ENCODE peak calls at places on chromosomes 13 and 19, in eight cellular contexts. L is GM13977, A is Peyer's patch, O is sigmoid colon, Z is PC-3, W is adrenal gland, G is RWPE1, E is epithelial cell of esophagus. B is an unnamed sample.

GRCh38 chr13:41610426-41610825 is 153.1 kb downstream of the RGCC start:
- DNase-seq in L (no peak), A (no peak), O (no peak), Z (peak), W (no peak), G (peak), E (peak), B (peak)

GRCh38 chr13:102642475-102642874 is 45.7 kb downstream of the TPP2 start:
- DNase-seq in L (no peak), A (no peak), O (peak), Z (no peak), W (peak), G (no peak), E (peak), B (no peak)

GRCh38 chr13:94112731-94113130 is 366.8 kb downstream of the DCT start:
- DNase-seq in L (no peak), A (no peak), O (no peak), Z (no peak), W (no peak), G (no peak), E (no peak), B (no peak)

GRCh38 chr19:49680473-49681351 is 3.6 kb downstream of the PRMT1 start:
- DNase-seq in L (peak), A (peak), O (peak), Z (peak), W (peak), G (peak), E (peak), B (peak)

GRCh38 chr19:48858984-48859710 is 9.3 kb downstream of the PLEKHA4 start:
- DNase-seq in L (peak), A (peak), O (no peak), Z (no peak), W (no peak), G (no peak), E (no peak), B (no peak)

GRCh38 chr13:91375119-91375729 is 23.2 kb upstream of the GPC5 start:
- DNase-seq in L (peak), A (no peak), O (no peak), Z (peak), W (no peak), G (peak), E (peak), B (peak)

GRCh38 chr13:107457686-107458085 is 757.6 kb downstream of the LIG4 start:
- DNase-seq in L (no peak), A (no peak), O (no peak), Z (no peak), W (no peak), G (no peak), E (no peak), B (no peak)

GRCh38 chr13:55160911-55161310 is 1979.8 kb upstream of the PRR20A start:
- DNase-seq in L (no peak), A (no peak), O (no peak), Z (no peak), W (no peak), G (no peak), E (no peak), B (no peak)

GRCh38 chr19:10398819-10399218 is 4.5 kb downstream of the CDC37 start:
- DNase-seq in L (no peak), A (no peak), O (no peak), Z (no peak), W (no peak), G (no peak), E (no peak), B (no peak)

GRCh38 chr13:92547256-92547655 is 679.4 kb upstream of the GPC6 start:
- DNase-seq in L (no peak), A (no peak), O (no peak), Z (peak), W (no peak), G (peak), E (peak), B (peak)

GRCh38 chr13:81381560-81381959 is 1040.6 kb upstream of the SPRY2 start:
- DNase-seq in L (no peak), A (no peak), O (no peak), Z (no peak), W (no peak), G (no peak), E (peak), B (peak)

GRCh38 chr13:78875792-78876580 is 217.0 kb upstream of the OBI1 start:
- DNase-seq in L (no peak), A (no peak), O (no peak), Z (peak), W (no peak), G (no peak), E (no peak), B (peak)

GRCh38 chr13:59112375-59112774 is 1051.4 kb downstream of the DIAPH3 start:
- DNase-seq in L (no peak), A (peak), O (peak), Z (peak), W (peak), G (peak), E (peak), B (peak)

GRCh38 chr13:73684286-73684685 is 449.9 kb downstream of the KLF12 start:
- DNase-seq in L (no peak), A (no peak), O (no peak), Z (peak), W (no peak), G (no peak), E (peak), B (no peak)

GRCh38 chr13:97233499-97233898 is 11.4 kb downstream of the MBNL2 start:
- DNase-seq in L (no peak), A (no peak), O (no peak), Z (no peak), W (no peak), G (no peak), E (no peak), B (no peak)

GRCh38 chr19:21694171-21694906 is 73.0 kb downstream of the ZNF100 start:
- DNase-seq in L (no peak), A (no peak), O (no peak), Z (no peak), W (no peak), G (no peak), E (no peak), B (no peak)

GRCh38 chr13:51921790-51922740 is 60.3 kb downstream of the CCDC70 start:
- DNase-seq in L (no peak), A (no peak), O (no peak), Z (no peak), W (no peak), G (no peak), E (no peak), B (no peak)

GRCh38 chr13:86922936-86923335 is 748.2 kb upstream of the SLITRK5 start:
- DNase-seq in L (no peak), A (no peak), O (no peak), Z (no peak), W (no peak), G (no peak), E (no peak), B (no peak)

GRCh38 chr19:47848871-47849473 is 10.1 kb upstream of the TPRX2 start:
- DNase-seq in L (no peak), A (no peak), O (no peak), Z (no peak), W (no peak), G (no peak), E (no peak), B (peak)

GRCh38 chr13:27822873-27823311 is 30.6 kb downstream of the GSX1 start:
- DNase-seq in L (no peak), A (no peak), O (no peak), Z (no peak), W (no peak), G (no peak), E (peak), B (no peak)

GRCh38 chr19:53915000-53915399 is 5.9 kb downstream of the CACNG7 start:
- DNase-seq in L (no peak), A (no peak), O (no peak), Z (no peak), W (no peak), G (no peak), E (no peak), B (no peak)

GRCh38 chr19:4830768-4831265 is 695 bp downstream of the TICAM1 start:
- DNase-seq in L (no peak), A (no peak), O (no peak), Z (peak), W (no peak), G (peak), E (peak), B (peak)

GRCh38 chr13:113491418-113491883 is 940 bp upstream of the DCUN1D2 start:
- DNase-seq in L (no peak), A (no peak), O (no peak), Z (peak), W (peak), G (peak), E (peak), B (peak)

GRCh38 chr19:1755467-1756155 is 2.3 kb downstream of the ONECUT3 start:
- DNase-seq in L (no peak), A (no peak), O (no peak), Z (no peak), W (no peak), G (no peak), E (no peak), B (no peak)

GRCh38 chr13:29743229-29743786 is 107.1 kb downstream of the UBL3 start:
- DNase-seq in L (no peak), A (no peak), O (peak), Z (no peak), W (no peak), G (no peak), E (peak), B (no peak)

GRCh38 chr13:67574320-67575233 is 344.4 kb upstream of the PCDH9 start:
- DNase-seq in L (no peak), A (no peak), O (no peak), Z (peak), W (no peak), G (peak), E (peak), B (peak)

GRCh38 chr19:2702170-2703076 is at the start of gene GNG7:
- DNase-seq in L (peak), A (peak), O (peak), Z (peak), W (peak), G (peak), E (peak), B (peak)

GRCh38 chr13:26786651-26787295 is 26.2 kb upstream of the GPR12 start:
- DNase-seq in L (no peak), A (no peak), O (no peak), Z (no peak), W (no peak), G (no peak), E (no peak), B (no peak)

GRCh38 chr13:44726777-44727176 is 150.6 kb upstream of the TSC22D1 start:
- DNase-seq in L (no peak), A (peak), O (no peak), Z (peak), W (no peak), G (no peak), E (peak), B (no peak)

GRCh38 chr19:41774515-41774980 is 19.2 kb downstream of the CEACAM6 start:
- DNase-seq in L (no peak), A (peak), O (no peak), Z (peak), W (no peak), G (peak), E (peak), B (peak)

GRCh38 chr13:79307866-79308298 is 98.2 kb downstream of the RBM26 start:
- DNase-seq in L (no peak), A (no peak), O (no peak), Z (peak), W (no peak), G (no peak), E (peak), B (peak)

GRCh38 chr13:50610238-50610637 is 233.3 kb downstream of the DLEU7 start:
- DNase-seq in L (no peak), A (no peak), O (no peak), Z (no peak), W (no peak), G (no peak), E (no peak), B (no peak)
- TF ChIP-seq CTCF in L (no peak), A (no peak), O (no peak), Z (no peak), W (no peak), G (no peak), E (no peak), B (no peak)

GRCh38 chr19:14682084-14682483 is 7.4 kb upstream of the ADGRE3 start:
- DNase-seq in L (no peak), A (no peak), O (no peak), Z (no peak), W (no peak), G (no peak), E (no peak), B (no peak)

GRCh38 chr19:14683439-14683838 is 6.4 kb upstream of the ZNF333 start:
- DNase-seq in L (no peak), A (no peak), O (no peak), Z (no peak), W (no peak), G (no peak), E (no peak), B (no peak)

GRCh38 chr19:14689598-14690503 is at the start of gene ZNF333:
- DNase-seq in L (peak), A (peak), O (peak), Z (peak), W (peak), G (peak), E (peak), B (peak)

GRCh38 chr19:14686411-14686810 is 3.4 kb upstream of the ZNF333 start:
- DNase-seq in L (no peak), A (no peak), O (no peak), Z (peak), W (no peak), G (no peak), E (peak), B (peak)
- TF ChIP-seq CTCF in L (peak), A (peak), O (peak), Z (peak), W (no peak), G (no peak), E (peak), B (peak)

GRCh38 chr19:46404039-46404883 is 9.1 kb downstream of the CCDC8 start:
- DNase-seq in L (no peak), A (peak), O (peak), Z (peak), W (peak), G (no peak), E (peak), B (no peak)
- TF ChIP-seq CTCF in L (no peak), A (peak), O (no peak), Z (peak), W (no peak), G (peak), E (no peak), B (no peak)

GRCh38 chr19:39208175-39208795 is 4.2 kb upstream of the SYCN start:
- DNase-seq in L (no peak), A (no peak), O (no peak), Z (no peak), W (no peak), G (no peak), E (no peak), B (no peak)

GRCh38 chr19:39217094-39217493 is 13.0 kb upstream of the SYCN start:
- DNase-seq in L (no peak), A (no peak), O (no peak), Z (no peak), W (no peak), G (no peak), E (no peak), B (no peak)

GRCh38 chr19:39211731-39212376 is 7.8 kb upstream of the SYCN start:
- DNase-seq in L (no peak), A (no peak), O (no peak), Z (no peak), W (no peak), G (no peak), E (no peak), B (peak)

GRCh38 chr19:39209196-39209595 is 5.1 kb upstream of the SYCN start:
- DNase-seq in L (no peak), A (no peak), O (no peak), Z (no peak), W (no peak), G (no peak), E (no peak), B (no peak)

GRCh38 chr19:39212377-39212742 is 8.3 kb upstream of the SYCN start:
- DNase-seq in L (peak), A (peak), O (no peak), Z (peak), W (no peak), G (no peak), E (no peak), B (peak)
- TF ChIP-seq CTCF in L (peak), A (peak), O (no peak), Z (peak), W (no peak), G (no peak), E (peak), B (no peak)

GRCh38 chr13:77478645-77478997 is 56.9 kb upstream of the SCEL start:
- DNase-seq in L (no peak), A (no peak), O (no peak), Z (no peak), W (no peak), G (no peak), E (no peak), B (no peak)
- TF ChIP-seq CTCF in L (no peak), A (no peak), O (no peak), Z (no peak), W (no peak), G (peak), E (no peak), B (no peak)

B was measured in MCF 10A.